ENCODE peak calls at places on chromosome 3, in eight cellular contexts. C is fibroblast of lung; A is PC-9; I is psoas muscle; O is A549; T is CD4-positive, CD25-positive, alpha-beta regulatory T cell; M is heart right ventricle; P is heart left ventricle. F is an unnamed sample.

GRCh38 chr3:123053107-123053506 is 13.7 kb upstream of the PDIA5 start:
- DNase-seq in C (peak; percentile 58), A (no peak), I (peak; percentile 13), O (no peak), T (no peak), M (no peak), P (peak; percentile 54), F (no peak)

GRCh38 chr3:5226783-5227182 is 39.3 kb downstream of the EDEM1 start:
- DNase-seq in C (peak; percentile 61), A (no peak), I (no peak), O (peak; percentile 29), T (no peak), M (no peak), P (no peak), F (no peak)

GRCh38 chr3:64083588-64083974 is 60.3 kb upstream of the PSMD6 start:
- DNase-seq in C (no peak), A (peak; percentile 35), I (no peak), O (no peak), T (no peak), M (no peak), P (no peak), F (no peak)

GRCh38 chr3:27861047-27862036 is 139.2 kb upstream of the EOMES start:
- DNase-seq in C (no peak), A (no peak), I (no peak), O (no peak), T (peak; percentile 15), M (no peak), P (no peak), F (peak; percentile 46)

GRCh38 chr3:138220242-138220641 is 33.1 kb downstream of the ARMC8 start:
- DNase-seq in C (no peak), A (no peak), I (no peak), O (no peak), T (no peak), M (no peak), P (no peak), F (no peak)

GRCh38 chr3:18440053-18440768 is 15.1 kb upstream of the SATB1 start:
- DNase-seq in C (no peak), A (no peak), I (no peak), O (no peak), T (no peak), M (no peak), P (no peak), F (no peak)

GRCh38 chr3:79040701-79041100 is 727.1 kb downstream of the ROBO1 start:
- DNase-seq in C (peak; percentile 69), A (no peak), I (no peak), O (peak; percentile 55), T (no peak), M (no peak), P (no peak), F (no peak)

GRCh38 chr3:145219355-145220196 is 941.4 kb downstream of the PLOD2 start:
- DNase-seq in C (no peak), A (no peak), I (no peak), O (peak; percentile 12), T (no peak), M (no peak), P (no peak), F (no peak)

GRCh38 chr3:144128117-144128892 is 156.7 kb downstream of the DIPK2A start:
- DNase-seq in C (no peak), A (no peak), I (no peak), O (no peak), T (no peak), M (no peak), P (no peak), F (no peak)

GRCh38 chr3:127809211-127809610 is 13.1 kb downstream of the MGLL start:
- DNase-seq in C (no peak), A (no peak), I (no peak), O (no peak), T (no peak), M (no peak), P (no peak), F (no peak)

GRCh38 chr3:42655331-42655888 is 1.9 kb downstream of the ZBTB47 start:
- DNase-seq in C (peak; percentile 30), A (no peak), I (peak; percentile 57), O (no peak), T (no peak), M (no peak), P (no peak), F (no peak)

GRCh38 chr3:117454236-117454635 is 744.7 kb downstream of the TUSC7 start:
- DNase-seq in C (peak; percentile 2), A (no peak), I (no peak), O (peak; percentile 4), T (no peak), M (no peak), P (no peak), F (no peak)

GRCh38 chr3:138195491-138195890 is 8.4 kb downstream of the ARMC8 start:
- DNase-seq in C (no peak), A (no peak), I (no peak), O (no peak), T (no peak), M (no peak), P (no peak), F (no peak)

DNA sequence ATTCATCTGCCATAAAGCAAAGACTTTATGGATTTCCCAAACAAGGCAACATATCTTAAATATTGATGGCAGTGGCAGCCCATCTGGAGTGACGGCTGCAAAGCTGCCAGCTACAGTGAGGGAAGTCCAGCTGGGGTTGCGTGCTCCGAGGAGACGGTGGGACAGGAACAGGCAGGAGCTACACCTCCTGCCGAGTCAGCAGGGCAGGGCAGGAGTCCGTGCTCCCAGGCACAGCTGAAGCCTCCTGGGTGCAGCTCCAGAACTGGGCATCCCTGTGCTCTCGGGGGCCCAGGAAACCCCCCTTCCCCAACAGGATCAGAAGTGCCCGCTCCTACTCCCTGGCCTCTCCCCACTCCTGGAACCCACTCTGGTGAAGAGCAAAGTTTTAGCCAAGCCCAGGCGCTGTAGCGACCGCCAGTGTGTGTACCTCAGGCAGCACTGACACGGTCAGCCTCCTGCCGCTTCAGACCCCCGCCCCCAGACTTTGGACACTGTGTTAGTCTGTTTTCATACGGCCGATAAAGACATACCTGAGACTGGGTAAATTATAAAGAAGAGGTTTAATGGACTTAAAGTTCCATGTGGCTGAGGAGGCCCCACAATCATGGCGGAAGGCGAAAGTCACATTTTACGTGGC is 556.4 kb upstream of the CCDC54 start:
- DNase-seq in C (no peak), A (no peak), I (no peak), O (no peak), T (no peak), M (no peak), P (no peak), F (no peak)
- H3K4me3 ChIP-seq in C (no peak overlapping the region), A (no peak overlapping the region), I (no peak overlapping the region), O (no peak overlapping the region), T (no peak overlapping the region), M (no peak overlapping the region), P (no peak overlapping the region), F (no peak overlapping the region)

GRCh38 chr3:134312072-134312872 is 61.6 kb upstream of the RYK start:
- DNase-seq in C (no peak), A (peak; percentile 95), I (peak; percentile 39), O (no peak), T (no peak), M (no peak), P (peak; percentile 43), F (no peak)
- H3K4me1 ChIP-seq in C (peaks cover 47% of the 10 kb centered on the region), A (peaks cover 87% of the 10 kb centered on the region), I (peaks cover 55% of the 10 kb centered on the region), O (peaks cover 87% of the 10 kb centered on the region), T (peaks cover 5% of the 10 kb centered on the region), M (peaks cover 42% of the 10 kb centered on the region), P (peaks cover 43% of the 10 kb centered on the region), F (peaks cover 3% of the 10 kb centered on the region)

GRCh38 chr3:50269460-50269859 is 513 bp downstream of the SEMA3B start:
- DNase-seq in C (no peak), A (no peak), I (no peak), O (no peak), T (no peak), M (no peak), P (peak; percentile 25), F (no peak)
- H3K4me3 ChIP-seq in C (peak overlapping the region; percentile 56), A (peak overlapping the region; percentile 56), I (peak overlapping the region; percentile 49), O (peak overlapping the region; percentile 42), T (no peak overlapping the region), M (peak overlapping the region; percentile 42), P (peak overlapping the region; percentile 71), F (no peak overlapping the region)

DNA sequence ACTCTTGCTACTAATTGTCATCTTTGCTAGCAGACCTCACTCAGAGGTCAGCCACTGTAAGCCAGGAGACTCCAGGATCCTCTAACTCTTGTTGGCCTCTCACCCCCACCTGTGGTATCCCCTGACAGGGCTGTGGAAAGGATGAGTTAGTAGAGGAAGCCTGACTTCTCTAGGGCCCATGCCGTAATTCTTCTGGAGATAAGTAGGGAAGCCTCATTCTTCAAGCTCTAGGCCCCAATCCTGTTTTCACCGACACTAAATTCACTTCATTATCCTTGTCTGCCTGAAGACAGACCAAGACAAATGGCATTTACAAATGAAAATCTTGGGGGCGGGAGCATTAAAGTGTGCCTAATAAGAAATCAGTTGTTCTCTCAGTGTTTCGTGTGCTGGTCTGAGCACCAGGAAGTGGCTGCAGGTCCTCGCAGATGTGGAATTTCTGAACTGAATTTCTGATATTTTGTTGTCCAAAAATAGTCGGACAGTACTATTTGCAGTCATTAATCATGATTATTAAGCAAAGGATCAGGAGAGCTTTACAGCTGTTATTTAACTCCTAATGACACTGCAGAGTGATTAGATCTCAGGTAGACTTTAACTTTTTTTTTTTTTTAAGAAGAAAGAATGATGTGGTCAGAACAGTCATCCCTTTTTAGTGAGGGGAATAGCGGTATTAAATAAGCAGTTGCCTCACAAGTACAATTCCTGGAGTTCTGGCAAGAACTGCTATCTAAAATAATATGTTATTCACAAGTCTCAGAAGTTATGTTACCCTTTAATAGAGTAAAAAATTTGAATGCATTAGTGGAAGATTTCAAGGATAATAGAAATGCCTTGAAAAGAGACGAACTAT is 58.3 kb downstream of the RBMS3 start:
- DNase-seq in C (no peak), A (no peak), I (no peak), O (no peak), T (no peak), M (no peak), P (no peak), F (no peak)
- H3K4me1 ChIP-seq in C (peaks cover 10% of the 10 kb centered on the region), A (no peaks in the 10 kb centered on the region), I (peaks cover 40% of the 10 kb centered on the region), O (peaks cover 21% of the 10 kb centered on the region), T (no peaks in the 10 kb centered on the region), M (peaks cover 25% of the 10 kb centered on the region), P (peaks cover 33% of the 10 kb centered on the region), F (no peaks in the 10 kb centered on the region)

DNA sequence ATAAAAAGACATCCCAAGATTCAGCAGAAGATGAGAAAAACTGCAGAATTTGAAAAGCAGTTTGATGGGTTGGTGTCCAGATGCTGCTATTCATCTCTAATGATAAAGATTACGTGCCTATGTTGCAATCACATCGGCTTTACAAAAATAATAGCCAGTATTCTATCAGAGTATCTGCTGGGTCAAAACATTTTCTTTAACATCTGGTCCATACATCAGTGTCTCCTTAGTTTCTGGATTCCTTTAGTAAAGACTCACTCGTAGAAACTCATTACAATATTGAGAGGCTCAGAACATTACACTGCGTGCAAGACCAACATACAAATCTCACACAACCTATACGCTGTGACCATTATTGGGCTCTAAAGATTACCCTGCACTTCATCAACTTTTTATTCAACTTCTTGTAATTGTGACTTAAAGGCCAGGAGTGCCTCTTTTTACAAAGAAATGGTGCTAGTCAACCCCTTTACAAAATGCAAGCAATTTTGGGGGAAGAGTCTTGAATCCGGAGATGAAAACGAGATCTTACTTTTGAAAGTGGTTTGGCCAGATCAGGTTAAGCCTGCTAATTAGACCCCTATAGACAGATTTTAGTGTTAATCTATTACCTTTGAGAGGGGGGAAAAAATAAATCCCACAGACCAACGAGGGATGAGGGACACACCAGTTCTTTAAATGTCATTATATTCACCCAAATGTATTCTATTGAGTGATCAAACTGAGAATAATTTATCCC is 2.9 kb downstream of the TRA2B start:
- DNase-seq in C (peak; percentile 48), A (no peak), I (no peak), O (no peak), T (no peak), M (no peak), P (no peak), F (no peak)
- H3K4me3 ChIP-seq in C (peak overlapping the region; percentile 99), A (peak overlapping the region; percentile 98), I (peak overlapping the region; percentile 99), O (peak overlapping the region; percentile 99), T (peak overlapping the region; percentile 97), M (peak overlapping the region; percentile 96), P (peak overlapping the region; percentile 68), F (peak overlapping the region; percentile 98)

GRCh38 chr3:141076026-141076797 is 25.1 kb downstream of the SPSB4 start:
- DNase-seq in C (no peak), A (no peak), I (no peak), O (no peak), T (no peak), M (no peak), P (peak; percentile 59), F (no peak)
- H3K4me1 ChIP-seq in C (no peaks in the 10 kb centered on the region), A (no peaks in the 10 kb centered on the region), I (peaks cover 25% of the 10 kb centered on the region), O (no peaks in the 10 kb centered on the region), T (no peaks in the 10 kb centered on the region), M (peaks cover 18% of the 10 kb centered on the region), P (peaks cover 21% of the 10 kb centered on the region), F (no peaks in the 10 kb centered on the region)

F was measured in CD4-positive, alpha-beta memory T cell.